ENCODE peak calls at places on chromosomes 2 and 18, in four cellular contexts. G, C, H and B are unnamed samples.

GRCh38 chr18:8153887-8154583 is 455.2 kb upstream of the RAB12 start:
- DNase-seq in H (no peak), G (no peak), C (no peak), B (no peak)

GRCh38 chr2:159054032-159054334 is 85.5 kb downstream of the TANC1 start:
- DNase-seq in G (no peak), H (no peak), C (no peak), B (no peak)

GRCh38 chr2:206225435-206226232 is 48.8 kb upstream of the ZDBF2 start:
- DNase-seq in H (no peak), G (no peak), C (peak), B (no peak)

GRCh38 chr2:12684471-12684936 is 32.2 kb upstream of the TRIB2 start:
- DNase-seq in C (no peak), G (no peak), H (peak), B (no peak)

GRCh38 chr18:58580078-58580477 is 48.8 kb downstream of the ALPK2 start:
- DNase-seq in C (no peak), H (no peak), G (no peak), B (no peak)

GRCh38 chr18:62809900-62810299 is 94.6 kb downstream of the PHLPP1 start:
- DNase-seq in C (no peak), H (no peak), G (no peak), B (no peak)

GRCh38 chr2:237449193-237449797 is 35.3 kb upstream of the COL6A3 start:
- DNase-seq in C (no peak), G (no peak), H (no peak), B (no peak)

GRCh38 chr2:139000087-139000486 is 219.9 kb upstream of the NXPH2 start:
- DNase-seq in G (no peak), C (no peak), H (no peak), B (no peak)

GRCh38 chr2:219912530-219912929 is 285.1 kb downstream of the SLC4A3 start:
- DNase-seq in C (no peak), G (no peak), H (peak), B (no peak)

GRCh38 chr18:2535419-2535910 is 35.8 kb downstream of the METTL4 start:
- DNase-seq in H (no peak), C (no peak), G (no peak), B (no peak)

GRCh38 chr2:16142383-16143361 is 202.3 kb downstream of the MYCN start:
- DNase-seq in H (no peak), C (no peak), G (no peak), B (peak)

GRCh38 chr2:165528691-165529090 is 59.2 kb downstream of the CSRNP3 start:
- DNase-seq in C (no peak), H (no peak), G (no peak), B (no peak)

GRCh38 chr2:238170386-238171071 is 11.8 kb downstream of the ERFE start:
- DNase-seq in G (no peak), C (no peak), H (no peak), B (no peak)

GRCh38 chr18:37540424-37541121 is 25.0 kb downstream of the CELF4 start:
- DNase-seq in G (no peak), C (no peak), H (no peak), B (no peak)

GRCh38 chr2:227908266-227909054 is 37.0 kb downstream of the DAW1 start:
- DNase-seq in G (no peak), C (no peak), H (no peak), B (no peak)

GRCh38 chr18:13541621-13542519 is 184.5 kb downstream of the FAM210A start:
- DNase-seq in G (no peak), H (no peak), C (no peak), B (peak)
- TF ChIP-seq CTCF in G (no peak), H (no peak), C (no peak), B (no peak)

GRCh38 chr2:59885536-59885935 is 667.9 kb downstream of the BCL11A start:
- DNase-seq in G (no peak), H (no peak), C (no peak), B (peak)
- TF ChIP-seq CTCF in G (no peak), H (no peak), C (no peak), B (peak)

GRCh38 chr2:207315131-207315530 is 149.4 kb upstream of the KLF7 start:
- DNase-seq in G (no peak), H (no peak), C (no peak), B (no peak)

GRCh38 chr2:207312006-207312356 is 146.2 kb upstream of the KLF7 start:
- DNase-seq in C (no peak), G (no peak), H (no peak), B (no peak)

GRCh38 chr2:207308519-207309224 is 142.9 kb upstream of the KLF7 start:
- DNase-seq in H (no peak), G (no peak), C (no peak), B (no peak)

GRCh38 chr2:207313947-207314346 is 148.2 kb upstream of the KLF7 start:
- DNase-seq in H (no peak), C (no peak), G (no peak), B (no peak)

DNA sequence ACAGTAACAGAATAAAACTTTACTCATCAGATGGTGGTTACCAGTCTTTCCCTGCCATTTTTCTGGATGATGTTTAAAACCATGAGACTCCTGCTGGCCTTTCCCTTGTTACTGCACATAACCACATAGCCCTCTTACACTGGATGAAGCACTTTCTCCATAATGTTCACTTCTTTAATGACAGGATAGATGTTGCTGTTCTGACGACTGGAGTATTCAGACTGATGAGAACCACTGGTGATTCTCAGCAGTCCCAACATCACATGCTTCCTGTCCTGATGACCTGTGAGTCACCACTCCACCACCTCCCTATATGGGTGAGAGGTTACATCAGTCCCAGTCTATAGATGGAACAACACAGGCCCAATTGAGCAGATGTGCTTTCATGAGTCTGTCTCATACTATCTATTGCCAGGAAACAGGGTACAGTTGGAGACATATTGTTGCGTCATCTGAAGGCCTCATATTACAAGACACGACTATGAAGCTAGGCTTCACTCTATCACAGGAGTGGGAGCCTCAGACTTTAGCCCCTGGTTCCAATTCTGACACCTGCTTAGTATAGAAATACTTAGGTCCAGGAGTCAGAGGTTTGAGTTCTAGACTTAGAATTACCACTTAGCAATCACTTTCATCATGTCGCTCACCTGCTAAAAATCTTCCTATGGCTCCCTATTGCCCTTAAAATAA is 145.7 kb upstream of the KLF7 start:
- DNase-seq in C (peak), H (peak), G (peak), B (no peak)
- TF ChIP-seq CTCF in C (no peak), H (peak), G (no peak), B (peak)

GRCh38 chr2:10041711-10042110 is 1.6 kb upstream of the KLF11 start:
- DNase-seq in G (no peak), H (no peak), C (no peak), B (peak)

GRCh38 chr2:10043256-10043905 is at the start of gene KLF11:
- DNase-seq in C (peak), H (no peak), G (peak), B (peak)

GRCh38 chr2:10039658-10040410 is 3.5 kb upstream of the KLF11 start:
- DNase-seq in H (no peak), G (no peak), C (no peak), B (no peak)

GRCh38 chr2:10043906-10044601 is 704 bp downstream of the KLF11 start:
- DNase-seq in G (peak), C (peak), H (peak), B (peak)

GRCh38 chr2:10042301-10043161 is 819 bp upstream of the KLF11 start:
- DNase-seq in H (no peak), G (peak), C (no peak), B (peak)
- TF ChIP-seq CTCF in H (no peak), G (no peak), C (no peak), B (peak)

GRCh38 chr2:119230219-119230618 is 6.6 kb downstream of the STEAP3 start:
- DNase-seq in G (no peak), C (no peak), H (no peak), B (no peak)

GRCh38 chr2:119228136-119228535 is 4.5 kb downstream of the STEAP3 start:
- DNase-seq in H (no peak), C (no peak), G (no peak), B (no peak)

GRCh38 chr2:119230630-119231185 is 7.1 kb downstream of the STEAP3 start:
- DNase-seq in G (no peak), H (no peak), C (no peak), B (no peak)

GRCh38 chr2:119228964-119229363 is 5.3 kb downstream of the STEAP3 start:
- DNase-seq in G (no peak), C (no peak), H (no peak), B (no peak)

DNA sequence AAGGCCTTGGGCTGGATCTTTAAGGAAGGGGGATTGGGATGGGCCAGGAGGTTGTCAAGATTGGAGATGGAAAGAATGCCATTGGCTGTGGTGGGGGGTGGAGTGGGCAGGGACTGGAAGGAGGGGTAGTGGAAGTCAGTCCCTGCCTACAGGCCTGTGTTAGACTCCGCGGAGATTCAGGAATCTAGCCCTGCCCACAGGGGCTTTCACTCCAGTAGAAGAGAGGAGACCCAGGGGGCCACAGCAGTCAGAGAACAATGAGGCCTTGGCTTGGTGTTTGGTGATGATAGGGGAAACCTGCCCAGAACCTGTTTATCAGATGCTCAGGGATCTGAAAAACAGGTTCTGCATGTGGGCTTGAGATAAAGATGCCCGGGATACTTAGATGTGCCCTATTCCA is 6.1 kb downstream of the STEAP3 start:
- DNase-seq in G (no peak), H (no peak), C (no peak), B (no peak)
- TF ChIP-seq CTCF in G (no peak), H (no peak), C (no peak), B (no peak)

GRCh38 chr2:217653240-217653639 is 349.6 kb downstream of the TNS1 start:
- DNase-seq in C (no peak), H (peak), G (no peak), B (no peak)
- TF ChIP-seq CTCF in C (no peak), H (peak), G (no peak), B (peak)

DNA sequence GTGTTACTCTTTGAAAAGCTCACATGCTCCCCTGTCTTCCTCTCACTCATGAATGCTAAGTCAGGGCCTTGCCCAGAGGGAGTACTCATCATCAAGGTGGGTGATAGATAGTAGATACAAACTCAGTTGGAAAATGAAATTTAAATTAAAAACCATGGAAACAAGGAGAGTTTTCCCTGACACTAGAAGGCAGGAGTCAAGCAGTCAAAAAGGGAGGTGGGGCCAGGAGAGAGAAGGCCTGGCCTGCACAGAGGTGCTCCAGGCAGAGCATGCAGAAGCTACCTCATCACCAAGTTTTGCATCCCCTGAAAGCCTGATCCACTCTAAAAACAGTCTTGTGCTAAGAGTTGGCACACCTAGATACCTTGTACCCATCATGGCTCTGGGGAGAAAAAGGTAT is 143.7 kb downstream of the MYO5B start:
- DNase-seq in G (peak), H (no peak), C (no peak), B (peak)
- TF ChIP-seq CTCF in G (peak), H (peak), C (no peak), B (peak)

GRCh38 chr2:119216994-119217393 is 6.6 kb upstream of the STEAP3 start:
- DNase-seq in C (no peak), H (no peak), G (no peak), B (no peak)

GRCh38 chr2:119220720-119221301 is 2.8 kb upstream of the STEAP3 start:
- DNase-seq in H (no peak), G (no peak), C (no peak), B (no peak)

GRCh38 chr2:119219873-119220272 is 3.8 kb upstream of the STEAP3 start:
- DNase-seq in C (no peak), H (no peak), G (no peak), B (no peak)

GRCh38 chr2:119221609-119222008 is 2.0 kb upstream of the STEAP3 start:
- DNase-seq in C (no peak), G (no peak), H (no peak), B (no peak)

DNA sequence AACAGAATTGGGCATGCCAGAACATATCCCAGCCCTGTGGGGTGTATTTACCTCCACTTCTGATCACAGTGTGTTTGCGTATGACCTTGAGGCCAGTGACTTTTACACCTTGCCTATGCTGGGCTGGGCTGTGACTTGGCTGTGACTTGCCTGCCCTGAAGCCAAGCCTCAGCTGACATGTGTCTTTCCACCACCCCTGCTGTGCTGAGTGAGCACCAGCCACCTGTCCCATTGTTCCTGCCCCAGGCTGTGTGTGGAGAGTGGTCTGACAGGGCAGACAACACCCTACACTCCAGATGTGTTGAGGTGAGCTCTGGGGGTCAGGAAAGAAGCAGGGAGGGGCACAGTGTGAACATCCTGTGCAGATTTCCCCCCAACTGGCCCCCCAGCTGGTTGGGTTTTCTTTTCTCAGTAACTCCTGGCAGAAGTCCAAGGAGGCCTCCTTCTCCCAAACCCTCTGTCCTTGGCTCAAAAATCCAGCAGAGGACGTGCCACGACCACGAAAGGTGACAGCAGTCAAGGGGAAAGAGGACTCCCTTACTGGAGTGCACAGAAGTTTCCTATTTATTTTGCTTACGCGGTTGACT is 5.1 kb upstream of the STEAP3 start:
- DNase-seq in H (peak), C (no peak), G (peak), B (peak)
- TF ChIP-seq CTCF in H (peak), C (peak), G (peak), B (peak)

GRCh38 chr2:167334343-167334742 is 446.1 kb downstream of the XIRP2 start:
- DNase-seq in G (no peak), H (no peak), C (no peak), B (no peak)

GRCh38 chr2:167332358-167332757 is 444.1 kb downstream of the XIRP2 start:
- DNase-seq in H (no peak), G (no peak), C (no peak), B (peak)

GRCh38 chr2:167333245-167333644 is 445.0 kb downstream of the XIRP2 start:
- DNase-seq in H (no peak), G (no peak), C (no peak), B (peak)

GRCh38 chr2:167335627-167336026 is 447.3 kb downstream of the XIRP2 start:
- DNase-seq in H (no peak), C (no peak), G (no peak), B (no peak)

GRCh38 chr2:167331636-167332232 is 443.5 kb downstream of the XIRP2 start:
- DNase-seq in C (no peak), G (no peak), H (no peak), B (peak)
- TF ChIP-seq CTCF in C (no peak), G (no peak), H (peak), B (peak)

DNA sequence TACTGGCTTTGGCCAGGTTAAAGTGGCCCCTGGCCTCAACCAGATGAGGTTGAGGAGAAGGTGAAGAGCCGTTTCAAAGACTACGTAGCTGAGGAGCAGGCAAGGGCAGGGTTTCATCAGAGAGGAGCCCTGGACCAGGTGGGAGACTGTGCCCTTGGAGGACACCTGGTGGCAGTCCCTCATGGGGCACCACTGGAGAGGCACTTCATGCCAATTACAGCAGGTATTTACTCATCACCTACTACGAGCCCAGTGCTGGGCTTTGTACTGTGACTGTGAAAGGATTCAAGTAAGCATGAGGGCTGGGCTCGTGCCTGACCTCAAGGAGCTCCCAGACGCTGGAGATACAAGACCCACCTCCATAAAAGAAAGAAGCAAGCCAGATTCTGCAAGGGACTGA is 37.6 kb downstream of the SMAD7 start:
- DNase-seq in C (no peak), G (no peak), H (no peak), B (peak)
- TF ChIP-seq CTCF in C (peak), G (no peak), H (no peak), B (peak)